ENCODE peak calls at places on chromosomes 13 and 19, in four cellular contexts. S, J, C and M are unnamed samples.
A peak's percentile ranks its signal among the peaks of the same experiment; 100 is the strongest.

GRCh38 chr13:37701972-37702371 is 103.4 kb upstream of the POSTN start:
- DNase-seq in S (no peak), J (no peak), C (peak; percentile 99), M (peak; percentile 96)

GRCh38 chr13:52454459-52454824 is 836 bp upstream of the CKAP2 start:
- DNase-seq in S (no peak), J (no peak), C (no peak), M (peak; percentile 6)

GRCh38 chr13:49679244-49679643 is 12.0 kb downstream of the EBPL start:
- DNase-seq in S (no peak), J (no peak), C (peak; percentile 16), M (no peak)

GRCh38 chr19:38683393-38684077 is 36.1 kb downstream of the ACTN4 start:
- DNase-seq in S (peak; percentile 100), J (no peak), C (peak; percentile 95), M (peak; percentile 92)

GRCh38 chr19:24054044-24054935 is 32.7 kb upstream of the ZNF254 start:
- DNase-seq in S (peak; percentile 96), J (no peak), C (peak; percentile 89), M (peak; percentile 83)

GRCh38 chr19:57233207-57233606 is 2.4 kb downstream of the AURKC start:
- DNase-seq in S (no peak), J (no peak), C (no peak), M (no peak)

GRCh38 chr19:18730885-18731513 is 47.5 kb downstream of the CRTC1 start:
- DNase-seq in S (no peak), J (no peak), C (no peak), M (no peak)

GRCh38 chr19:49499030-49499670 is 2.9 kb downstream of the RPS11 start:
- DNase-seq in S (no peak), J (no peak), C (no peak), M (no peak)

GRCh38 chr13:63208811-63209210 is 1793.2 kb upstream of the PCDH20 start:
- DNase-seq in S (no peak), J (no peak), C (peak; percentile 37), M (peak; percentile 28)

GRCh38 chr13:98171806-98172569 is 5.1 kb downstream of the RNF113B start:
- DNase-seq in S (no peak), J (peak; percentile 39), C (peak; percentile 79), M (peak; percentile 54)

GRCh38 chr13:45564108-45564507 is 51.4 kb downstream of the ERICH6B start:
- DNase-seq in S (no peak), J (no peak), C (peak; percentile 45), M (peak; percentile 70)

GRCh38 chr19:18126097-18126496 is 26.9 kb upstream of the PIK3R2 start:
- DNase-seq in S (no peak), J (no peak), C (no peak), M (no peak)